ENCODE peak calls at places on chromosomes 4 and X, in five cellular contexts. One of them, this sample, is unnamed.

GRCh38 chr4:71415491-71415890 is 76.7 kb downstream of the SLC4A4 start:
- ATAC-seq in HepG2: no peak
- ATAC-seq in GM23338: no peak
- ATAC-seq in HCT116: no peak
- ATAC-seq in upper lobe of left lung: no peak
- ATAC-seq in this sample: no peak

GRCh38 chrX:4588056-4588455 is 874.6 kb upstream of the PRKX start:
- ATAC-seq in HepG2: no peak
- ATAC-seq in GM23338: no peak
- ATAC-seq in HCT116: no peak
- ATAC-seq in upper lobe of left lung: no peak
- ATAC-seq in this sample: no peak

GRCh38 chrX:134528936-134529335 is 69.0 kb downstream of the HPRT1 start:
- ATAC-seq in HepG2: no peak
- ATAC-seq in GM23338: no peak
- ATAC-seq in HCT116: no peak
- ATAC-seq in upper lobe of left lung: no peak
- ATAC-seq in this sample: no peak

GRCh38 chr4:25859429-25860148 is 3.2 kb downstream of the SEL1L3 start:
- ATAC-seq in HepG2: no peak
- ATAC-seq in GM23338: no peak
- ATAC-seq in HCT116: no peak
- ATAC-seq in upper lobe of left lung: no peak
- ATAC-seq in this sample: no peak

GRCh38 chr4:55758081-55758480 is 61.5 kb upstream of the EXOC1L start:
- ATAC-seq in HepG2: no peak
- ATAC-seq in GM23338: no peak
- ATAC-seq in HCT116: no peak
- ATAC-seq in upper lobe of left lung: no peak
- ATAC-seq in this sample: no peak

GRCh38 chrX:31604629-31605221 is 532.9 kb upstream of the FTHL17 start:
- ATAC-seq in HepG2: no peak
- ATAC-seq in GM23338: no peak
- ATAC-seq in HCT116: no peak
- ATAC-seq in upper lobe of left lung: no peak
- ATAC-seq in this sample: no peak

GRCh38 chr4:86967061-86967460 is 32.2 kb downstream of the AFF1 start:
- ATAC-seq in HepG2: no peak
- ATAC-seq in GM23338: no peak
- ATAC-seq in HCT116: no peak
- ATAC-seq in upper lobe of left lung: no peak
- ATAC-seq in this sample: no peak

GRCh38 chrX:66004928-66005831 is 34.7 kb downstream of the VSIG4 start:
- ATAC-seq in HepG2: no peak
- ATAC-seq in GM23338: no peak
- ATAC-seq in HCT116: no peak
- ATAC-seq in upper lobe of left lung: no peak
- ATAC-seq in this sample: no peak

GRCh38 chr4:176001171-176002006 is 64.3 kb upstream of the WDR17 start:
- ATAC-seq in HepG2: peak; percentile 52
- ATAC-seq in GM23338: peak; percentile 81
- ATAC-seq in HCT116: peak; percentile 61
- ATAC-seq in upper lobe of left lung: peak; percentile 74
- ATAC-seq in this sample: peak; percentile 65

GRCh38 chr4:152206646-152207435 is 329.1 kb downstream of the FBXW7 start:
- ATAC-seq in HepG2: no peak
- ATAC-seq in GM23338: no peak
- ATAC-seq in HCT116: no peak
- ATAC-seq in upper lobe of left lung: no peak
- ATAC-seq in this sample: no peak

GRCh38 chrX:48720580-48721240 is 24.2 kb downstream of the SUV39H1 start:
- ATAC-seq in HepG2: no peak
- ATAC-seq in GM23338: no peak
- ATAC-seq in HCT116: no peak
- ATAC-seq in upper lobe of left lung: no peak
- ATAC-seq in this sample: no peak

GRCh38 chr4:72468904-72469502 is 100.0 kb downstream of the ADAMTS3 start:
- ATAC-seq in HepG2: no peak
- ATAC-seq in GM23338: no peak
- ATAC-seq in HCT116: no peak
- ATAC-seq in upper lobe of left lung: no peak
- ATAC-seq in this sample: no peak

GRCh38 chrX:149487292-149487691 is 17.8 kb downstream of the IDS start:
- ATAC-seq in HepG2: peak; percentile 62
- ATAC-seq in GM23338: peak; percentile 27
- ATAC-seq in HCT116: peak; percentile 76
- ATAC-seq in upper lobe of left lung: no peak
- ATAC-seq in this sample: no peak

DNA sequence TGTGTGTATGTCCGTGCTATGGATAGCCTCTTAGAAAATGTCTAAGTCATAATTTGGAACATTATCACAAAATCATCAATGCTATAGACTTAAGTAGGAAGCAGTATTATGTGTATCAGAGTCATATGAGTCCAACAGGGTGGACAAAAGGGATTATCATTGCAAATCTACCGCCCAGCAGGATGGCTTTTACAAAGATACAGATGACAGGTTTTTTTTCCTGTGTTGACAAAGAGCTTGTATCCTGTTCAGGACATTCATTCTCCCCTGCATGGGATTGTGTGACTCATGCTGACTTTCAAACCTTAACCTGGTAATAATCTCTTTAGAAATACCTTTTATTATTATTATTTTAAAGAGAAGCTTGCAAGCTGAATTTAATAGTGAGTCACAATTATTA is 310.3 kb upstream of the GNPDA2 start:
- ATAC-seq in HepG2: no peak
- ATAC-seq in GM23338: no peak
- ATAC-seq in HCT116: no peak
- ATAC-seq in upper lobe of left lung: no peak
- ATAC-seq in this sample: no peak
- H3K27ac ChIP-seq in HepG2: no peak overlapping the region
- H3K27ac ChIP-seq in GM23338: no peak overlapping the region
- H3K27ac ChIP-seq in HCT116: no peak overlapping the region
- H3K27ac ChIP-seq in upper lobe of left lung: no peak overlapping the region
- H3K27ac ChIP-seq in this sample: no peak overlapping the region

DNA sequence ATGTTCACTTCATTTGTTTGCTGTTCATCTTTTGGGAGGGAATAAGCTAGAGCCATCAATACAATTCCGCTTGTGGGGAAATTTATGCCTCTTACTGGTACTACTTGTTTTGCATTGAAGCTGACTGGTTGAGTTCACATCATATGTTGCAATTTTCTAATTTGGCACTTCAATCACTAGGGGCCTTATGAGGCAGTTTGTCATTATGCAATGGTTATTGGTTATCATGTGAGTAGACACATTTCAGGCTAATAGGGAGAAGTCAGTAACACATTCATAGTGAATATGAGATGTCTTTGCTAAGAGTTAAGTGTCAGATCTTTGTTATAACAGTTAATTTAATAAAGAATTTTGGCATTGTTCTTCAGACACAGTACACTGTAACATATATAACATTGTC is 5.0 kb downstream of the RPL36A start:
- ATAC-seq in HepG2: no peak
- ATAC-seq in GM23338: no peak
- ATAC-seq in HCT116: no peak
- ATAC-seq in upper lobe of left lung: no peak
- ATAC-seq in this sample: peak; percentile 48
- TF ChIP-seq POLR2AphosphoS5 in HepG2: no peak
- TF ChIP-seq POLR2AphosphoS5 in GM23338: no peak
- TF ChIP-seq POLR2AphosphoS5 in HCT116: no peak
- TF ChIP-seq POLR2AphosphoS5 in upper lobe of left lung: no peak
- TF ChIP-seq POLR2AphosphoS5 in this sample: no peak

DNA sequence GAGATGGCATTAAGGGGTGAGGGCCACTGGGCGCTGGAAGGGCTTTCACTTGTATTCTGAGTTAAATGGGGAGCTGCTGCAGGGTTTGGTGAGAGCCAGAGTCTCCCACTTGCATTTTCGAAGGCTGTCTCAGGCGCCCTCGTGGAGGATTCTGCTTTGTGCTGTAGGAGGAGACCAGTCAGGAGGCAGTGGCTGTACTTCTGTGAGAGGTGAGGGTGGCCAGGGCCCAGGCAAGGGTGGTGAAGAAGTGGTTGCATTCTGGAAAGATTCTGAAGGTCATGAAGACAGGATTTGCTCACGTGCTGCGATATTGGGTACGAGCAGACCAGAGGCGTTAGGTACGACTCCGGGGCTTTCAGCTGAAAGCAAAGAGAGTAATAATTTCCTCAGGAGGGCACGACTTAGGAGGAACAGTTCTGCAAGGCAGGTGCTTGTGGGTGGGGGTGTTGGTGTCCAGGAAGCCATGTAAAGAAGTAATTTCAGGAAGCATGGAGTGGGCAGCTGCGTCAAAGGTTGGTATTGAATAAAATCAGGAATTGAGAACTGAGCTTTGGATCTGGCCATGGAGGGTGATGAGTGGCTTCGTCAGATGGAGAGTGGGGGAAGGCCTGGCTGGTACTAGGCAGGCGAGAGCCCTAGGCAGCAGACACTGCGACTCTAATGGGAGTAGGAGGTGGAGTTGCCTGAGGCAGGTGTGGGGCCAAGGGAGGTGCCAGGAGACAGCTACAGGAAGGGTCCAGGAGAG is 18.2 kb downstream of the PIGG start:
- ATAC-seq in HepG2: no peak
- ATAC-seq in GM23338: no peak
- ATAC-seq in HCT116: no peak
- ATAC-seq in upper lobe of left lung: no peak
- ATAC-seq in this sample: no peak
- H3K27ac ChIP-seq in HepG2: no peak overlapping the region
- H3K27ac ChIP-seq in GM23338: no peak overlapping the region
- H3K27ac ChIP-seq in HCT116: no peak overlapping the region
- H3K27ac ChIP-seq in upper lobe of left lung: no peak overlapping the region
- H3K27ac ChIP-seq in this sample: no peak overlapping the region

DNA sequence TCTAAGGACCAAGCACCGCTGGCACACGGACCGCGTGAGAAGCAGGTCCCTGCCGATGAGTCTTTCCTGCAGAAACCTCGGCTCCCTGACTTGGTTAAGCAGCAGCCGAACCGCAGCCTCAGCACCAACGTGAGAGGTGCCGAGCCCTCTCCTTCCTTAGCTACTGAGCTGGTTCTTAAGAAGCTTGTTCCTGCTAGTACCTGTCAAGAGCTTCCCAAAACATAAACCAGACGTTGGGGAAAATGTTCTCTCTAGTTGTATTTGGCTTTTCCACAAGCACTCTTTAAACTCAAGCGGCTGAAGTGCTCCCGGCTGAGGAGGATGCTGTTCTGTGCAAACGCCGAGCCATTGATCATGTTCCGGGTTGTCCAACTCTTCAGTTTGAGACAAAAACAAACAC is 29.3 kb upstream of the TLR3 start:
- ATAC-seq in HepG2: peak; percentile 59
- ATAC-seq in GM23338: peak; percentile 50
- ATAC-seq in HCT116: no peak
- ATAC-seq in upper lobe of left lung: peak; percentile 78
- ATAC-seq in this sample: peak; percentile 37
- TF ChIP-seq POLR2AphosphoS5 in HepG2: no peak
- TF ChIP-seq POLR2AphosphoS5 in GM23338: no peak
- TF ChIP-seq POLR2AphosphoS5 in HCT116: no peak
- TF ChIP-seq POLR2AphosphoS5 in upper lobe of left lung: no peak
- TF ChIP-seq POLR2AphosphoS5 in this sample: peak; percentile 47

DNA sequence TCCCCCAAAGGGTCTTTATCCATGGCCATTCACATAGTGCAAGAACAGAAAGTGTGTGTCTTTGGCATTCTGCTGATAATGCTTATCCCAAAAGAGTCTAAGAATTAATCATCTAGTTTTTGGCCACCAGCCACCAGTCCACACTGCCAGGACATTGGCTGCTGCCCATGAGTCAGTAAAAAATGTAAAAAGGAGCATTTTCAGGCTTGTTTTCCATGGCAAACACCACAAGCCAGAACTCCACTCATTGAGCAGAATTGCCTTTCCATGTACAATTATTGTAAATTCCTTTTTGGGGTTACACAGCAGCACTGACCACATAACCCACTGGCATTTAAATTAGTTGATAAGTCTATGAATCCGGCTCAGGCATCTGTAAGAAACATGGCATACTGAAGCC is 89.2 kb upstream of the PRDX4 start:
- ATAC-seq in HepG2: no peak
- ATAC-seq in GM23338: no peak
- ATAC-seq in HCT116: no peak
- ATAC-seq in upper lobe of left lung: no peak
- ATAC-seq in this sample: no peak
- H3K27ac ChIP-seq in HepG2: no peak overlapping the region
- H3K27ac ChIP-seq in GM23338: no peak overlapping the region
- H3K27ac ChIP-seq in HCT116: no peak overlapping the region
- H3K27ac ChIP-seq in upper lobe of left lung: no peak overlapping the region
- H3K27ac ChIP-seq in this sample: no peak overlapping the region

GRCh38 chr4:142817442-142817841 is 28.7 kb downstream of the INPP4B start:
- ATAC-seq in HepG2: no peak
- ATAC-seq in GM23338: no peak
- ATAC-seq in HCT116: peak; percentile 93
- ATAC-seq in upper lobe of left lung: no peak
- ATAC-seq in this sample: peak; percentile 52
- TF ChIP-seq POLR2AphosphoS5 in HepG2: no peak
- TF ChIP-seq POLR2AphosphoS5 in GM23338: no peak
- TF ChIP-seq POLR2AphosphoS5 in HCT116: peak; percentile 38
- TF ChIP-seq POLR2AphosphoS5 in upper lobe of left lung: no peak
- TF ChIP-seq POLR2AphosphoS5 in this sample: peak; percentile 73

This sample was measured in gastroesophageal sphincter.